ENCODE peak calls at places on chromosome 2, in ten cellular contexts. S, Z, A, R, H, U, K, M, I and F are unnamed samples.

GRCh38 chr2:221529943-221530652 is 42.0 kb downstream of the EPHA4 start:
- DNase-seq in S (no peak), Z (peak), A (no peak), R (peak), H (no peak), U (no peak), K (no peak), M (no peak), I (peak), F (no peak)

GRCh38 chr2:32051836-32052439 is 11.4 kb upstream of the SPAST start:
- DNase-seq in S (no peak), Z (no peak), A (no peak), R (no peak), H (no peak), U (no peak), K (no peak), M (no peak), I (no peak), F (no peak)

GRCh38 chr2:23321767-23322166 is 63.2 kb upstream of the KLHL29 start:
- DNase-seq in S (no peak), Z (no peak), A (no peak), R (no peak), H (no peak), U (no peak), K (no peak), M (no peak), I (no peak), F (no peak)

GRCh38 chr2:165293439-165294420 is 54.5 kb downstream of the SCN2A start:
- DNase-seq in S (no peak), Z (peak), A (no peak), R (peak), H (peak), U (no peak), K (peak), M (no peak), I (peak), F (no peak)

GRCh38 chr2:239891692-239892091 is 133.4 kb downstream of the NDUFA10 start:
- DNase-seq in S (no peak), Z (no peak), A (peak), R (no peak), H (no peak), U (no peak), K (no peak), M (no peak), I (no peak), F (no peak)

GRCh38 chr2:241773511-241774418 is 2.9 kb upstream of the GAL3ST2 start:
- DNase-seq in S (no peak), Z (no peak), A (peak), R (no peak), H (no peak), U (peak), K (no peak), M (peak), I (no peak), F (no peak)

GRCh38 chr2:239787651-239788050 is 237.5 kb downstream of the NDUFA10 start:
- DNase-seq in S (no peak), Z (no peak), A (no peak), R (no peak), H (no peak), U (no peak), K (no peak), M (peak), I (no peak), F (no peak)

GRCh38 chr2:210568108-210568507 is 11.7 kb downstream of the CPS1 start:
- DNase-seq in S (no peak), Z (no peak), A (no peak), R (no peak), H (peak), U (no peak), K (no peak), M (no peak), I (no peak), F (no peak)

GRCh38 chr2:75098856-75099255 is 100.5 kb downstream of the TACR1 start:
- DNase-seq in S (no peak), Z (peak), A (no peak), R (peak), H (peak), U (no peak), K (no peak), M (no peak), I (peak), F (no peak)

GRCh38 chr2:46981662-46982351 is 66.2 kb upstream of the MCFD2 start:
- DNase-seq in S (no peak), Z (no peak), A (no peak), R (no peak), H (no peak), U (no peak), K (no peak), M (no peak), I (no peak), F (peak)

GRCh38 chr2:216989335-216990129 is 129.7 kb upstream of the TNP1 start:
- DNase-seq in S (no peak), Z (peak), A (no peak), R (peak), H (peak), U (no peak), K (no peak), M (no peak), I (peak), F (no peak)

GRCh38 chr2:173117678-173118077 is 42.0 kb downstream of the MAP3K20 start:
- DNase-seq in S (no peak), Z (no peak), A (no peak), R (no peak), H (no peak), U (no peak), K (no peak), M (no peak), I (no peak), F (no peak)

GRCh38 chr2:2580341-2580740 is 249.3 kb upstream of the MYT1L start:
- DNase-seq in S (no peak), Z (no peak), A (no peak), R (no peak), H (no peak), U (no peak), K (no peak), M (no peak), I (no peak), F (no peak)

GRCh38 chr2:202172439-202173191 is 65.8 kb downstream of the SUMO1 start:
- DNase-seq in S (no peak), Z (no peak), A (no peak), R (no peak), H (no peak), U (no peak), K (peak), M (no peak), I (no peak), F (no peak)

GRCh38 chr2:174331731-174332606 is 2.8 kb upstream of the SP9 start:
- DNase-seq in S (no peak), Z (no peak), A (no peak), R (no peak), H (no peak), U (no peak), K (peak), M (no peak), I (no peak), F (no peak)

GRCh38 chr2:157830696-157831570 is 45.2 kb downstream of the ACVR1 start:
- DNase-seq in S (no peak), Z (peak), A (no peak), R (peak), H (no peak), U (no peak), K (no peak), M (no peak), I (peak), F (no peak)

GRCh38 chr2:240876035-240876474 is 7.4 kb downstream of the AGXT start:
- DNase-seq in S (no peak), Z (no peak), A (no peak), R (no peak), H (no peak), U (no peak), K (no peak), M (peak), I (no peak), F (no peak)

GRCh38 chr2:164613321-164613982 is 7.8 kb downstream of the GRB14 start:
- DNase-seq in S (no peak), Z (no peak), A (no peak), R (no peak), H (no peak), U (no peak), K (no peak), M (no peak), I (no peak), F (no peak)

GRCh38 chr2:1747065-1747941 is 3.0 kb upstream of the PXDN start:
- DNase-seq in S (no peak), Z (no peak), A (peak), R (no peak), H (no peak), U (no peak), K (no peak), M (no peak), I (no peak), F (no peak)

GRCh38 chr2:126971481-126972271 is 73.0 kb downstream of the TEX51 start:
- DNase-seq in S (peak), Z (peak), A (peak), R (peak), H (peak), U (peak), K (peak), M (peak), I (peak), F (peak)

GRCh38 chr2:225378984-225379383 is 20.5 kb upstream of the NYAP2 start:
- DNase-seq in S (no peak), Z (no peak), A (no peak), R (no peak), H (peak), U (no peak), K (no peak), M (no peak), I (no peak), F (no peak)

DNA sequence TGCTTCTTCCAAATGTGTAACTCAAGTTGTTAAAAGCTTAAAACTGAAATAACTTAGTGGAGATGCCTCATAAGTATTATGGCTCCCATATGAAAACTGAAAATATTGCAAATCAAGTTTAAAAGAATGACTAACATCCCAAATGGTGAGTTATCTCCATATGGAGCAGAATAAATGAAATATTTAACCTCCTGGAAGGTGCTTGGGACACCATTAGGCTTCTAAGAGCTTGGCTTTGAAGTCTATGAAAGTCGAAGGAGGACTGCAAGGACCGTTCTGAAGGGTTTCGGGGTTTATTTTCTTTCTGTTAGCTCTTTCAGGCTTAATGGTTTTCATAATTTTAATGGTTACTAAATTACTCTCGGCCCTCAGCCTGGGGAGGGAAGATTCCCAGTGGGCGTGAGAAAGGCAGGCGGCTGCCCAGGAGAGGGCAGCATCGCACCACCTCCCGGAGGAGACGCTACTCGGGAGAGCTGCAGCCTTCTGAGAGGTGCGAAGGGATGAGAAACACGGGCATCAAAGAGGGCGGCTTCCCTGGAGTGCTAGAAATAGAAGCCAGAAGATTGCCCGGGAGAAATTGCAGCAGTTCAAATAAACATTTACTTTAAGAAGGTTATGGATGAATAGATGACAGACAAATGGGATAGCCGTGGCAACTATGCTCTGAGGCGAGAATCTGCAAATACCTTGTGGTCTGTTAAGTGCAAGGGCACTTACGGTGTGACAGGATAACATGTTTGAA is 43.1 kb downstream of the MAP3K19 start:
- DNase-seq in S (peak), Z (peak), A (peak), R (peak), H (peak), U (peak), K (peak), M (peak), I (peak), F (peak)
- H3K4me3 ChIP-seq in S (no peak), Z (no peak), A (no peak), R (no peak), H (no peak), U (no peak), K (no peak), M (no peak), I (no peak), F (no peak)

GRCh38 chr2:144582651-144583361 is 62.9 kb upstream of the ZEB2 start:
- DNase-seq in S (no peak), Z (no peak), A (no peak), R (no peak), H (peak), U (no peak), K (no peak), M (no peak), I (no peak), F (no peak)

GRCh38 chr2:144572977-144573376 is 53.1 kb upstream of the ZEB2 start:
- DNase-seq in S (no peak), Z (no peak), A (no peak), R (no peak), H (no peak), U (no peak), K (peak), M (no peak), I (no peak), F (no peak)

GRCh38 chr2:144583362-144583692 is 63.4 kb upstream of the ZEB2 start:
- DNase-seq in S (no peak), Z (no peak), A (no peak), R (no peak), H (no peak), U (no peak), K (no peak), M (no peak), I (no peak), F (no peak)

GRCh38 chr2:144580521-144581153 is 60.7 kb upstream of the ZEB2 start:
- DNase-seq in S (no peak), Z (no peak), A (no peak), R (no peak), H (peak), U (no peak), K (no peak), M (no peak), I (no peak), F (no peak)

GRCh38 chr2:144578099-144578498 is 58.2 kb upstream of the ZEB2 start:
- DNase-seq in S (no peak), Z (no peak), A (no peak), R (no peak), H (no peak), U (no peak), K (no peak), M (no peak), I (no peak), F (no peak)
- H3K4me3 ChIP-seq in S (no peak), Z (no peak), A (no peak), R (no peak), H (no peak), U (no peak), K (no peak), M (no peak), I (no peak), F (no peak)

GRCh38 chr2:8477511-8478132 is 204.2 kb upstream of the ID2 start:
- DNase-seq in S (no peak), Z (no peak), A (no peak), R (peak), H (no peak), U (peak), K (peak), M (no peak), I (no peak), F (no peak)
- H3K4me3 ChIP-seq in S (no peak), Z (no peak), A (no peak), R (no peak), H (no peak), U (no peak), K (no peak), M (no peak), I (no peak), F (no peak)

GRCh38 chr2:213152888-213153287 is 1.5 kb upstream of the IKZF2 start:
- DNase-seq in S (no peak), Z (no peak), A (no peak), R (no peak), H (no peak), U (no peak), K (no peak), M (no peak), I (no peak), F (no peak)
- H3K4me3 ChIP-seq in S (peak), Z (peak), A (peak), R (peak), H (no peak), U (peak), K (peak), M (peak), I (peak), F (peak)

GRCh38 chr2:66443183-66443976 is 8.5 kb downstream of the MEIS1 start:
- DNase-seq in S (no peak), Z (no peak), A (no peak), R (no peak), H (no peak), U (no peak), K (no peak), M (no peak), I (no peak), F (no peak)

GRCh38 chr2:66440011-66440542 is 5.2 kb downstream of the MEIS1 start:
- DNase-seq in S (no peak), Z (peak), A (no peak), R (peak), H (peak), U (no peak), K (no peak), M (peak), I (no peak), F (no peak)

GRCh38 chr2:66440692-66441091 is 5.8 kb downstream of the MEIS1 start:
- DNase-seq in S (no peak), Z (peak), A (no peak), R (peak), H (peak), U (no peak), K (no peak), M (peak), I (no peak), F (no peak)

GRCh38 chr2:66439291-66440010 is 4.5 kb downstream of the MEIS1 start:
- DNase-seq in S (no peak), Z (peak), A (no peak), R (peak), H (peak), U (peak), K (no peak), M (peak), I (no peak), F (peak)

GRCh38 chr2:66441651-66442365 is 6.9 kb downstream of the MEIS1 start:
- DNase-seq in S (no peak), Z (no peak), A (no peak), R (no peak), H (peak), U (no peak), K (no peak), M (no peak), I (no peak), F (no peak)
- H3K4me3 ChIP-seq in S (no peak), Z (no peak), A (peak), R (peak), H (no peak), U (peak), K (no peak), M (peak), I (no peak), F (peak)

DNA sequence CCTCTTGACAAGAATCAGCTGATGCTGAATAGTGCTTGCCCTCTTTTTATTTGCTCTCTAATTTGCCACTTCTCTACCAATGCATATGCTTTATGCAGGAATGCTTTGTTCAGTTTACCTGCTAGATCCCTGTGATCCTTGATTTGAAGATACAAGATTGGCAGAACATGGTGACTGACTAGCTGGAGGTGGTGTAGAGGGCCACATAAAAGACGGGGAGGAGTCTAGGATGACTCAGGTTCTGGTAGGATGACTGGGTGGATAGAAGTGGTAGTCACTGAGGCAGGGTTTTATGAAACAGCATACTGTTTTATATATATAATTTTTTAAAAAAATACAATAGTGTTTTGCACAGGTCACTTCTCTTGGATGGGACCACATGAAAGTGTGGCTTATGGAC is 6.3 kb upstream of the ADGRF3 start:
- DNase-seq in S (no peak), Z (peak), A (no peak), R (no peak), H (no peak), U (no peak), K (no peak), M (no peak), I (no peak), F (no peak)
- H3K4me3 ChIP-seq in S (no peak), Z (no peak), A (no peak), R (no peak), H (no peak), U (no peak), K (no peak), M (no peak), I (no peak), F (no peak)

DNA sequence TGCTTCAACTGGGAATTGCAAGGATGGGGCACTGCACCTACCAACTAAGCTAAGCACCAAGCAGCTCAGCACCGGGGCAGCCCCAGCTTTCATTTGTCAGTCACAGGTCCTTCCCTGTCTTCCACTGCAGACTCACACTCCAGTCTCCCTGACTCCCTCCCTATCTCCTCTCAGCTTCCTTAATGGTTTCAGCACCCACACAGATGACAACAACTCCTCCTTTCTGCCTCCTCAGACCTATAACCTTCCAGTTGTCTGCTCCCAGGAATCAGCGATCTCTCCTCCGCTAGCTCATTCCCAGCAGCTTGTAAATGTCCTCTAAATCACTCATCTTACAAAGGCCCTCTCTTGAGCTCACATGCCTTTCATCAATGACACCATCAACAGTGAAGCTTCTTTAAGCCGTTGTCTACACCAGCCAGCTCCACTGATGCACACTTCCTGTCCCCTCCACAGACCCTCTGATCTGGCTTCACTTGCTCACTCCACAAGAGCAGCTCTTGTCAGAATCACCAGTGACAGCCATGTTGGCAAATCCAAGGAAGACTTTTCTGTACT is 32.1 kb downstream of the CLASP1 start:
- DNase-seq in S (no peak), Z (no peak), A (no peak), R (peak), H (peak), U (no peak), K (peak), M (no peak), I (no peak), F (no peak)
- H3K4me3 ChIP-seq in S (no peak), Z (no peak), A (no peak), R (no peak), H (no peak), U (no peak), K (no peak), M (no peak), I (no peak), F (no peak)